ENCODE peak calls at places on chromosomes 3 and 15, in seven cellular contexts. P, L, G, K, E, J and B are unnamed samples.

GRCh38 chr3:61239871-61240270 is 11.4 kb downstream of the FHIT start:
- DNase-seq in P (no peak), L (no peak), G (no peak), K (no peak), E (no peak), J (no peak), B (no peak)

GRCh38 chr15:74888716-74889115 is 1.1 kb upstream of the MPI start:
- DNase-seq in P (no peak), L (no peak), G (no peak), K (no peak), E (no peak), J (peak; percentile 28), B (no peak)

GRCh38 chr15:72173401-72173800 is 24.2 kb downstream of the GRAMD2A start:
- DNase-seq in P (no peak), L (no peak), G (no peak), K (no peak), E (no peak), J (no peak), B (no peak)

GRCh38 chr3:114217266-114217665 is 20.1 kb downstream of the ZNF80 start:
- DNase-seq in P (no peak), L (no peak), G (no peak), K (no peak), E (no peak), J (no peak), B (no peak)

GRCh38 chr15:67142142-67143092 is 77.0 kb downstream of the SMAD3 start:
- DNase-seq in P (no peak), L (no peak), G (no peak), K (peak; percentile 60), E (no peak), J (no peak), B (no peak)

GRCh38 chr3:174355505-174355904 is 503.6 kb upstream of the NAALADL2 start:
- DNase-seq in P (no peak), L (no peak), G (no peak), K (no peak), E (no peak), J (no peak), B (peak; percentile 26)

GRCh38 chr15:47813985-47814384 is 96.7 kb downstream of the SEMA6D start:
- DNase-seq in P (no peak), L (peak; percentile 68), G (no peak), K (no peak), E (no peak), J (no peak), B (no peak)

GRCh38 chr3:133192363-133192945 is 154.3 kb downstream of the TMEM108 start:
- DNase-seq in P (no peak), L (no peak), G (no peak), K (no peak), E (no peak), J (no peak), B (no peak)

GRCh38 chr3:186589856-186590579 is 19.5 kb downstream of the DNAJB11 start:
- DNase-seq in P (peak; percentile 69), L (no peak), G (no peak), K (no peak), E (no peak), J (no peak), B (peak; percentile 34)

GRCh38 chr3:130442284-130442683 is 74.7 kb upstream of the COL6A6 start:
- DNase-seq in P (no peak), L (no peak), G (no peak), K (no peak), E (no peak), J (no peak), B (no peak)

GRCh38 chr15:88810449-88810848 is 7.2 kb downstream of the ACAN start:
- DNase-seq in P (no peak), L (no peak), G (no peak), K (no peak), E (no peak), J (no peak), B (no peak)

GRCh38 chr15:72423256-72423655 is 25.2 kb downstream of the TMEM202 start:
- DNase-seq in P (no peak), L (no peak), G (no peak), K (no peak), E (no peak), J (no peak), B (no peak)

GRCh38 chr15:81274932-81275341 is 49.0 kb downstream of the STARD5 start:
- DNase-seq in P (peak; percentile 63), L (peak; percentile 82), G (peak; percentile 56), K (peak; percentile 74), E (peak; percentile 55), J (peak; percentile 86), B (peak; percentile 79)

GRCh38 chr15:38059665-38060064 is 125.2 kb downstream of the TMCO5A start:
- DNase-seq in P (no peak), L (no peak), G (no peak), K (no peak), E (no peak), J (no peak), B (no peak)

GRCh38 chr15:56733131-56734012 is at the start of gene ZNF280D:
- DNase-seq in P (peak; percentile 57), L (no peak), G (no peak), K (peak; percentile 94), E (no peak), J (peak; percentile 92), B (peak; percentile 69)

GRCh38 chr3:20324664-20325478 is 138.9 kb upstream of the SGO1 start:
- DNase-seq in P (no peak), L (peak; percentile 39), G (no peak), K (no peak), E (no peak), J (peak; percentile 68), B (no peak)

GRCh38 chr3:84692261-84692660 is 266.5 kb upstream of the CADM2 start:
- DNase-seq in P (no peak), L (no peak), G (no peak), K (no peak), E (no peak), J (no peak), B (no peak)

GRCh38 chr3:52387481-52387880 is 57.4 kb downstream of the SEMA3G start:
- DNase-seq in P (no peak), L (no peak), G (no peak), K (no peak), E (no peak), J (no peak), B (no peak)

GRCh38 chr3:52383446-52383845 is 61.5 kb downstream of the SEMA3G start:
- DNase-seq in P (no peak), L (no peak), G (no peak), K (no peak), E (no peak), J (no peak), B (no peak)

GRCh38 chr3:52381623-52382022 is 63.3 kb downstream of the SEMA3G start:
- DNase-seq in P (no peak), L (no peak), G (no peak), K (no peak), E (no peak), J (no peak), B (no peak)

GRCh38 chr3:52385157-52385556 is 59.7 kb downstream of the SEMA3G start:
- DNase-seq in P (peak; percentile 42), L (no peak), G (peak; percentile 81), K (peak; percentile 67), E (peak; percentile 7), J (peak; percentile 83), B (peak; percentile 64)

DNA sequence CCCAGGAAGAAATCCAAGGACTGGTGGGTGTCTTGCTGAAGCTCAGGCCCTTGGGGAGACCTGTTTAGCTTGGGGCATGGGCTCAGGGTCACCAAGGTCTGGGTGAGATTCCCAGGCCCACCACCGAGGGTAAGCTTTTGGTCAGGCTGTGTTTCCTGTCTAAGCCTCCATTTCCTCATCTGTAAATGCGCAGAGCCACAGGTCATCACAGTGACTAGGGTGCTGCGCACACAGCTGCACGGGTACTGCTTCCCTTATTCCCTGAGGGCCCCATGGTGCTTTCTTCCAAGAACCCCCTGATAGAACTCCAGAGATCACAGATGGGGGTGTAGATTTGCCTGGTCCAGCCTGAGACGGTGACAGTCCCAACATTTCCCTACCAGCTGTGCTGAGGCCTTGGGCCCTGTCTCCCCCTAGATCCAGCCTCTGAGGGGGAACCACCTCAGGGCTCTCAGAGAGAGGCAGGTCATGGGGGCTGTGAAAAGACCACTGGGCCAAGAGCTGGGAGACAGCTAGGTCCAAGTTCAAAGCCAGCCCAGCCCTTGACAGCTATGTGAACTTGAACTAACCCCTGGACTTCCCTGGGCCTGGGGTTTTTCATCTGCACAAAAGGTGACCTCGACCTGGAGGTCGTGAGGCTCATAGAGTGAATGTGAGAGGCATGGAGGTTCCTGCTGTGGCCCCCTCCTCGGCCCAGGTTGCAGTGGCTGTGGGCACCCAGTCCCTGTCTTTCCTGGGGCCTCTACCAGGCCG is 60.7 kb downstream of the SEMA3G start:
- DNase-seq in P (no peak), L (no peak), G (no peak), K (no peak), E (no peak), J (no peak), B (no peak)
- H3K4me3 ChIP-seq in P (no peak overlapping the region), L (no peak overlapping the region), G (no peak overlapping the region), K (no peak overlapping the region), E (no peak overlapping the region), J (no peak overlapping the region), B (no peak overlapping the region)

GRCh38 chr3:177703788-177704187 is 506.5 kb upstream of the TBL1XR1 start:
- DNase-seq in P (no peak), L (no peak), G (no peak), K (no peak), E (no peak), J (no peak), B (no peak)
- TF ChIP-seq SIN3A in P (no peak), L (no peak), G (no peak), K (no peak), E (no peak), J (no peak), B (no peak)

GRCh38 chr15:101488300-101489164 is 975 bp downstream of the PCSK6 start:
- DNase-seq in P (peak; percentile 73), L (no peak), G (no peak), K (peak; percentile 74), E (no peak), J (no peak), B (no peak)
- H3K4me3 ChIP-seq in P (peak overlapping the region; percentile 62), L (no peak overlapping the region), G (peak overlapping the region; percentile 37), K (no peak overlapping the region), E (peak overlapping the region; percentile 35), J (peak overlapping the region; percentile 47), B (peak overlapping the region; percentile 55)

GRCh38 chr15:35505152-35505551 is 40.8 kb downstream of the DPH6 start:
- DNase-seq in P (no peak), L (no peak), G (no peak), K (no peak), E (no peak), J (no peak), B (no peak)

GRCh38 chr15:35505816-35506215 is 40.1 kb downstream of the DPH6 start:
- DNase-seq in P (no peak), L (no peak), G (no peak), K (no peak), E (no peak), J (no peak), B (no peak)

GRCh38 chr15:35507932-35508638 is 37.9 kb downstream of the DPH6 start:
- DNase-seq in P (no peak), L (no peak), G (no peak), K (peak; percentile 9), E (no peak), J (no peak), B (no peak)

DNA sequence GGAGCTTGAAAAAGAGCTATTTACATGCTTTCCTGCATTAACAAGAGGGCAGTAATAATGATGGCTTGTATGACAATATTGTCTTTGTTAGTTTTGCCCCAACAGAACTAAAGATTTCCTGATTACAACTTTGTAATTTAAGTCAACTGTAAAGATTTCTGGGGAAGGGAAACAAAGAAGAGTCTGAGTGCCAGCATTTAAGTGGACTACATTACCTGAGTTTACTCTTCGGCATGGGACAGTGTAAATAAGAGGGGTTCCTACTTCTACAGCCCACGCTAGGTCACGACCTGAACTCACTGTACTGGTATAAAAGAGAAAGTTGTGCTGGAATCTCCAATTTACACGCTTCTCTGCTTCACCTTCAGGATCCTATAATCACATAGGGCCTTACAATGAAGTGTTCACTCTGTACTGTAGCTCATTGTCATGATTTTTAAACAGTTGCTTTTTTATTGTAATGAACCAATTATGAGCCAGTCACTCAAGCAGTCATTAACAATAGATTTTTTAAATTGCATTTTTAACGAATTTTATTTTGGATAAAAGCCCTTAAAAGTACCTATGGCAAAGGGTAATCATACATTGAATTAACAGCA is 39.6 kb downstream of the DPH6 start:
- DNase-seq in P (peak; percentile 79), L (no peak), G (no peak), K (no peak), E (no peak), J (no peak), B (no peak)
- TF ChIP-seq SIN3A in P (no peak), L (no peak), G (no peak), K (no peak), E (no peak), J (no peak), B (no peak)